ENCODE peak calls at places on chromosome 16, in seven cellular contexts. N is A549; V is IMR-90; U is CD4-positive, alpha-beta memory T cell; I is MM.1S; Q is heart right ventricle; C is adipocyte. A is an unnamed sample. For H3K4me1, the result is how much of the 10 kb centered on the place peaks cover.

GRCh38 chr16:51120289-51121008 is 30.6 kb downstream of the SALL1 start:
- DNase-seq in N (no peak), V (no peak), U (no peak), I (no peak), Q (no peak), C (no peak), A (no peak)

GRCh38 chr16:49350265-49351103 is 23.1 kb upstream of the C16orf78 start:
- DNase-seq in N (peak), V (peak), U (no peak), I (peak), Q (peak), C (peak), A (peak)

GRCh38 chr16:54462151-54462651 is 175.6 kb upstream of the IRX3 start:
- DNase-seq in N (no peak), V (no peak), U (no peak), I (no peak), Q (no peak), C (peak), A (no peak)

GRCh38 chr16:50265716-50266336 is 525 bp upstream of the ADCY7 start:
- DNase-seq in N (no peak), V (no peak), U (no peak), I (no peak), Q (no peak), C (no peak), A (no peak)

GRCh38 chr16:55815320-55815719 is 17.6 kb downstream of the CES1 start:
- DNase-seq in N (no peak), V (no peak), U (no peak), I (no peak), Q (no peak), C (no peak), A (no peak)

GRCh38 chr16:8720080-8720966 is 45.9 kb downstream of the ABAT start:
- DNase-seq in N (no peak), V (no peak), U (no peak), I (no peak), Q (no peak), C (no peak), A (peak)

GRCh38 chr16:83470406-83470805 is 337.4 kb upstream of the HSBP1 start:
- DNase-seq in N (no peak), V (peak), U (no peak), I (no peak), Q (no peak), C (peak), A (no peak)

GRCh38 chr16:28313587-28313986 is 21.3 kb downstream of the SBK1 start:
- DNase-seq in N (no peak), V (no peak), U (no peak), I (no peak), Q (no peak), C (no peak), A (no peak)

GRCh38 chr16:81894592-81894991 is 115.5 kb downstream of the PLCG2 start:
- DNase-seq in N (no peak), V (no peak), U (no peak), I (no peak), Q (no peak), C (no peak), A (no peak)

GRCh38 chr16:4487955-4488481 is 11.8 kb downstream of the HMOX2 start:
- DNase-seq in N (no peak), V (peak), U (peak), I (no peak), Q (no peak), C (peak), A (no peak)

GRCh38 chr16:19486744-19487325 is 35.1 kb downstream of the GDE1 start:
- DNase-seq in N (no peak), V (no peak), U (no peak), I (no peak), Q (no peak), C (no peak), A (no peak)

GRCh38 chr16:29839822-29840221 is 19.6 kb downstream of the MVP start:
- DNase-seq in N (no peak), V (no peak), U (no peak), I (no peak), Q (no peak), C (no peak), A (no peak)

GRCh38 chr16:49661465-49662187 is 194.3 kb downstream of the ZNF423 start:
- DNase-seq in N (no peak), V (no peak), U (no peak), I (no peak), Q (no peak), C (peak), A (no peak)

GRCh38 chr16:81521141-81521626 is 76.6 kb downstream of the CMIP start:
- DNase-seq in N (no peak), V (no peak), U (peak), I (no peak), Q (no peak), C (no peak), A (no peak)

GRCh38 chr16:55184619-55185018 is 139.4 kb upstream of the IRX6 start:
- DNase-seq in N (no peak), V (no peak), U (no peak), I (no peak), Q (no peak), C (no peak), A (no peak)

GRCh38 chr16:48053346-48053745 is 102.4 kb downstream of the ABCC12 start:
- DNase-seq in N (no peak), V (peak), U (no peak), I (no peak), Q (peak), C (peak), A (peak)

GRCh38 chr16:9518054-9518453 is 426.6 kb downstream of the HAPSTR1 start:
- DNase-seq in N (no peak), V (no peak), U (no peak), I (no peak), Q (no peak), C (no peak), A (no peak)

GRCh38 chr16:75252946-75253911 is 1.8 kb upstream of the BCAR1 start:
- DNase-seq in N (no peak), V (peak), U (no peak), I (no peak), Q (peak), C (peak), A (peak)

GRCh38 chr16:71542377-71542776 is 16.2 kb downstream of the CHST4 start:
- DNase-seq in N (peak), V (peak), U (peak), I (peak), Q (peak), C (peak), A (peak)

GRCh38 chr16:48232459-48233040 is 11.6 kb upstream of the LONP2 start:
- DNase-seq in N (no peak), V (peak), U (no peak), I (peak), Q (no peak), C (no peak), A (no peak)

GRCh38 chr16:12017583-12017982 is 41.0 kb downstream of the SNX29 start:
- DNase-seq in N (no peak), V (peak), U (no peak), I (no peak), Q (no peak), C (peak), A (no peak)

GRCh38 chr16:48231675-48232214 is 12.4 kb upstream of the LONP2 start:
- DNase-seq in N (peak), V (peak), U (no peak), I (peak), Q (no peak), C (peak), A (peak)

GRCh38 chr16:51228097-51228659 is 77.1 kb upstream of the SALL1 start:
- DNase-seq in N (no peak), V (no peak), U (no peak), I (no peak), Q (no peak), C (no peak), A (no peak)

GRCh38 chr16:11557811-11558210 is 28.9 kb downstream of the LITAF start:
- DNase-seq in N (no peak), V (no peak), U (no peak), I (no peak), Q (peak), C (no peak), A (no peak)

GRCh38 chr16:30030841-30031413 is at the start of gene TLCD3B:
- DNase-seq in N (no peak), V (no peak), U (no peak), I (no peak), Q (no peak), C (peak), A (peak)

GRCh38 chr16:9820481-9821246 is 361.6 kb downstream of the GRIN2A start:
- DNase-seq in N (no peak), V (no peak), U (no peak), I (no peak), Q (no peak), C (no peak), A (peak)

GRCh38 chr16:23679274-23679985 is 741 bp downstream of the PLK1 start:
- DNase-seq in N (peak), V (peak), U (no peak), I (peak), Q (no peak), C (peak), A (peak)

GRCh38 chr16:84085774-84086173 is 31.0 kb downstream of the MBTPS1 start:
- DNase-seq in N (no peak), V (no peak), U (no peak), I (peak), Q (no peak), C (no peak), A (no peak)

GRCh38 chr16:17116595-17117322 is 354.0 kb downstream of the XYLT1 start:
- DNase-seq in N (no peak), V (no peak), U (no peak), I (no peak), Q (no peak), C (no peak), A (no peak)

GRCh38 chr16:81181013-81181720 is 57.3 kb upstream of the BCO1 start:
- DNase-seq in N (peak), V (peak), U (no peak), I (no peak), Q (peak), C (peak), A (peak)

GRCh38 chr16:66026211-66026610 is 340.3 kb upstream of the CDH5 start:
- DNase-seq in N (no peak), V (no peak), U (no peak), I (no peak), Q (no peak), C (peak), A (peak)

GRCh38 chr16:89035013-89035697 is 58.1 kb upstream of the CBFA2T3 start:
- DNase-seq in N (no peak), V (no peak), U (no peak), I (no peak), Q (peak), C (no peak), A (peak)

GRCh38 chr16:89495121-89495520 is 4.8 kb upstream of the ANKRD11 start:
- DNase-seq in N (no peak), V (peak), U (no peak), I (no peak), Q (no peak), C (peak), A (no peak)

GRCh38 chr16:89887243-89887642 is 13.9 kb downstream of the TCF25 start:
- DNase-seq in N (no peak), V (no peak), U (no peak), I (no peak), Q (no peak), C (no peak), A (no peak)

GRCh38 chr16:56354746-56355145 is 70.6 kb downstream of the AMFR start:
- DNase-seq in N (no peak), V (no peak), U (no peak), I (no peak), Q (no peak), C (no peak), A (no peak)

GRCh38 chr16:49048557-49048956 is 233.1 kb downstream of the CBLN1 start:
- DNase-seq in N (no peak), V (peak), U (no peak), I (no peak), Q (no peak), C (no peak), A (no peak)

GRCh38 chr16:87602005-87602790 is at the start of gene JPH3:
- DNase-seq in N (no peak), V (no peak), U (no peak), I (no peak), Q (no peak), C (no peak), A (peak)
- H3K4me3 ChIP-seq in N (peak), V (no peak), U (no peak), I (no peak), Q (no peak), C (no peak), A (peak)

GRCh38 chr16:57474671-57475661 is 11.3 kb downstream of the DOK4 start:
- DNase-seq in N (no peak), V (no peak), U (no peak), I (no peak), Q (no peak), C (no peak), A (no peak)
- H3K4me1 ChIP-seq in N (half or more), V (under half), U (under half), I (under half), Q (half or more), C (under half), A (under half)

GRCh38 chr16:2874584-2875362 is 8.2 kb upstream of the FLYWCH2 start:
- DNase-seq in N (peak), V (peak), U (peak), I (peak), Q (peak), C (peak), A (peak)
- H3K4me3 ChIP-seq in N (no peak), V (no peak), U (no peak), I (no peak), Q (no peak), C (peak), A (no peak)

GRCh38 chr16:31179747-31180458 is at the start of gene FUS:
- DNase-seq in N (peak), V (peak), U (peak), I (peak), Q (peak), C (peak), A (peak)
- H3K4me1 ChIP-seq in N (under half), V (under half), U (half or more), I (under half), Q (under half), C (under half), A (under half)

DNA sequence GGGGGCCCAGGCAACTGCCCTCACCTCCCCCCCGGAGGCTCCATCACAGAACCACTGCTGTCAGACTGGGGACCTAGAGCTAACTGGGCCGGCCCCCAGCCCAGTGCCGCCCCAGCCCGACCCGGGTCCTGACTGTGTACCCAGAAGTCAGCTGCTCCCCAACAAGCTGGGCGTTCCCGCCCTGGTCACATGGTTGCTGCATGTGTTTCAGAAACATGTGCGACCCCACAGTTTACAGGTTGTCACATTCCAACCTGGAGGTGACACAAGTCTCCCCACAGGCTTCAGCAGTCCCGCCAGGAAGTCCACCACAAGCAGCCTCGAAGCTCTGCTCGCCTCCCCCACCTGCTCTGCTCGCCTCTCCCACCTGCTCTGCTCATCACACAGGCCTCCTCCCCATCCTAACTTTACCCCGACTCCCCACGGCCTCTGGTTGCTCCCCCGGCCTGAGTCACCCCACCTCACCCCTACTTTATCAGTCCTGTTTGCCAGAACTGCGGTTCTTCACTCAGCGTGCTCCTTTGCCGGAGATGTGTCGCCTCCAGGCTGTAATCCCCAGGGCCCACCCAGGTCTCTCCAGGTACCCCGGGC is 968 bp downstream of the MRPL28 start:
- DNase-seq in N (no peak), V (no peak), U (no peak), I (no peak), Q (no peak), C (no peak), A (no peak)
- H3K4me3 ChIP-seq in N (peak), V (no peak), U (no peak), I (peak), Q (peak), C (peak), A (peak)

DNA sequence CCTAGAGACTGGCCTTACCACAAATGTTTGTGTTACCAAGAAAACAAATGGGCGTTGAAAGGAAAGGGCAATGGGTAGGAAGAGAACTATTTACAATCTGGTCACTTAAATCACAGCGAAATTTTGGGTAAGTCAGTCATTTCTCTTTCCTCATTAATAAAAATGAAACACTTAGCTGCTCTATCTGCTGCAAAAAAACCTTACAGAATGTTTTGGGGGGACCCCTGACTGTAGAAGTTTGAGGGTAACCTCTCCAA is 742 bp upstream of the NUTF2 start:
- DNase-seq in N (no peak), V (no peak), U (no peak), I (no peak), Q (no peak), C (no peak), A (no peak)
- H3K4me1 ChIP-seq in N (under half), V (under half), U (half or more), I (under half), Q (half or more), C (under half), A (under half)